ENCODE peak calls at places on chromosomes 2 and 18, in six cellular contexts. One of them, this sample, is unnamed.

GRCh38 chr2:164903944-164904343 is 51.4 kb downstream of the SLC38A11 start:
- DNase-seq in H4: peak
- DNase-seq in nephron progenitor cell: no peak
- DNase-seq in AML-193: no peak
- DNase-seq in GM12864: no peak
- DNase-seq in small intestine: no peak
- DNase-seq in this sample: peak

GRCh38 chr2:47521666-47522285 is 118.8 kb downstream of the MSH2 start:
- DNase-seq in small intestine: no peak
- DNase-seq in GM12864: no peak
- DNase-seq in nephron progenitor cell: no peak
- DNase-seq in AML-193: no peak
- DNase-seq in H4: no peak
- DNase-seq in this sample: no peak

GRCh38 chr2:179951680-179952079 is 55.4 kb downstream of the CWC22 start:
- DNase-seq in small intestine: no peak
- DNase-seq in GM12864: no peak
- DNase-seq in AML-193: no peak
- DNase-seq in nephron progenitor cell: no peak
- DNase-seq in H4: no peak
- DNase-seq in this sample: no peak

GRCh38 chr18:32629990-32630389 is 142.8 kb downstream of the KLHL14 start:
- DNase-seq in GM12864: no peak
- DNase-seq in nephron progenitor cell: no peak
- DNase-seq in small intestine: no peak
- DNase-seq in AML-193: no peak
- DNase-seq in H4: no peak
- DNase-seq in this sample: no peak

GRCh38 chr2:65142515-65142914 is 12.6 kb upstream of the RAB1A start:
- DNase-seq in GM12864: no peak
- DNase-seq in nephron progenitor cell: no peak
- DNase-seq in small intestine: peak
- DNase-seq in AML-193: peak
- DNase-seq in H4: no peak
- DNase-seq in this sample: no peak

GRCh38 chr2:145186303-145186702 is 666.4 kb upstream of the ZEB2 start:
- DNase-seq in GM12864: no peak
- DNase-seq in AML-193: no peak
- DNase-seq in small intestine: no peak
- DNase-seq in H4: no peak
- DNase-seq in nephron progenitor cell: no peak
- DNase-seq in this sample: no peak

GRCh38 chr2:108399479-108399878 is 21.7 kb downstream of the SULT1C4 start:
- DNase-seq in H4: no peak
- DNase-seq in nephron progenitor cell: no peak
- DNase-seq in small intestine: no peak
- DNase-seq in GM12864: no peak
- DNase-seq in AML-193: no peak
- DNase-seq in this sample: no peak

GRCh38 chr2:76978064-76978463 is 544.1 kb downstream of the LRRTM4 start:
- DNase-seq in nephron progenitor cell: no peak
- DNase-seq in AML-193: no peak
- DNase-seq in H4: no peak
- DNase-seq in GM12864: no peak
- DNase-seq in small intestine: no peak
- DNase-seq in this sample: no peak

GRCh38 chr2:203682688-203683130 is 23.7 kb upstream of the CD28 start:
- DNase-seq in AML-193: no peak
- DNase-seq in nephron progenitor cell: no peak
- DNase-seq in small intestine: no peak
- DNase-seq in H4: peak
- DNase-seq in GM12864: no peak
- DNase-seq in this sample: no peak

GRCh38 chr2:20931346-20931745 is 108.4 kb upstream of the LDAH start:
- DNase-seq in AML-193: no peak
- DNase-seq in nephron progenitor cell: no peak
- DNase-seq in GM12864: no peak
- DNase-seq in H4: no peak
- DNase-seq in small intestine: no peak
- DNase-seq in this sample: no peak

GRCh38 chr2:84631047-84631446 is 114.7 kb downstream of the DNAH6 start:
- DNase-seq in nephron progenitor cell: peak
- DNase-seq in GM12864: no peak
- DNase-seq in H4: peak
- DNase-seq in AML-193: peak
- DNase-seq in small intestine: peak
- DNase-seq in this sample: peak

GRCh38 chr2:209426432-209426831 is 2.6 kb downstream of the MAP2 start:
- DNase-seq in nephron progenitor cell: no peak
- DNase-seq in AML-193: no peak
- DNase-seq in small intestine: no peak
- DNase-seq in H4: peak
- DNase-seq in GM12864: no peak
- DNase-seq in this sample: peak

GRCh38 chr2:54417577-54417976 is 38.5 kb upstream of the SPTBN1 start:
- DNase-seq in small intestine: no peak
- DNase-seq in GM12864: no peak
- DNase-seq in nephron progenitor cell: no peak
- DNase-seq in H4: no peak
- DNase-seq in AML-193: no peak
- DNase-seq in this sample: no peak

GRCh38 chr2:157439792-157440186 is 4.1 kb downstream of the CYTIP start:
- DNase-seq in H4: no peak
- DNase-seq in AML-193: peak
- DNase-seq in GM12864: no peak
- DNase-seq in nephron progenitor cell: no peak
- DNase-seq in small intestine: peak
- DNase-seq in this sample: no peak

GRCh38 chr2:11540148-11540995 is 6.5 kb downstream of the GREB1 start:
- DNase-seq in small intestine: no peak
- DNase-seq in nephron progenitor cell: no peak
- DNase-seq in H4: no peak
- DNase-seq in GM12864: no peak
- DNase-seq in AML-193: no peak
- DNase-seq in this sample: peak

This sample was measured in NCI-H1694 treated with DMSO at 0.1 percent for 48 hours.